ENCODE peak calls at places on chromosomes 11 and 22, in eight cellular contexts. I is IMR-90; Y is neural progenitor cell; T is stimulated activated CD4-positive, alpha-beta T cell treated with anti-CD3 and anti-CD28 coated beads, Interleukin-1b, Interleukin-23, amount 100 ng/mL, for 1 hour; C is fibroblast of mammary gland; W is fibroblast of the aortic adventitia; M is anterior cingulate cortex; L is HEK293T. Q is an unnamed sample.
A peak's percentile ranks its signal among the peaks of the same experiment; 100 is the strongest.

GRCh38 chr22:20965888-20966855 is 883 bp upstream of the AIFM3 start:
- DNase-seq in W (no peak), C (no peak), Y (no peak), M (no peak), L (no peak), I (no peak), T (no peak), Q (no peak)

GRCh38 chr22:22086501-22087158 is 104.0 kb upstream of the TOP3B start:
- DNase-seq in T (no peak), M (no peak), W (peak; percentile 16), Y (no peak), L (no peak), C (peak; percentile 24), I (peak; percentile 54), Q (no peak)

GRCh38 chr11:103662880-103663279 is 373.6 kb upstream of the DDI1 start:
- DNase-seq in M (no peak), I (peak; percentile 20), W (no peak), Y (no peak), C (no peak), T (no peak), L (no peak), Q (no peak)

GRCh38 chr22:30416843-30417242 is 8.7 kb upstream of the MTFP1 start:
- DNase-seq in Y (no peak), C (no peak), W (no peak), I (no peak), L (no peak), T (no peak), M (no peak), Q (no peak)

GRCh38 chr22:19520566-19521305 is 3.5 kb downstream of the CLDN5 start:
- DNase-seq in T (no peak), Y (no peak), M (no peak), L (no peak), W (no peak), C (no peak), I (no peak), Q (no peak)

GRCh38 chr11:113532697-113533424 is 57.7 kb upstream of the DRD2 start:
- DNase-seq in L (peak; percentile 73), C (peak; percentile 71), T (peak; percentile 6), I (peak; percentile 71), Y (peak; percentile 88), M (peak; percentile 24), W (peak; percentile 83), Q (peak; percentile 53)

GRCh38 chr11:127000291-127000968 is at the start of gene KIRREL3:
- DNase-seq in I (peak; percentile 40), M (peak; percentile 36), Y (peak; percentile 72), W (no peak), L (no peak), C (no peak), T (no peak), Q (no peak)

GRCh38 chr11:70065318-70066135 is 12.6 kb upstream of the ANO1 start:
- DNase-seq in I (no peak), L (no peak), C (no peak), Y (no peak), M (no peak), T (no peak), W (no peak), Q (no peak)

GRCh38 chr11:10599388-10600175 is 31.1 kb upstream of the LYVE1 start:
- DNase-seq in M (no peak), Y (no peak), W (no peak), C (no peak), T (no peak), I (peak; percentile 78), L (no peak), Q (no peak)

GRCh38 chr11:6637871-6638270 is 17.7 kb downstream of the DCHS1 start:
- DNase-seq in M (no peak), I (peak; percentile 85), Y (no peak), L (no peak), W (peak; percentile 91), T (no peak), C (peak; percentile 88), Q (peak; percentile 55)

GRCh38 chr11:13045734-13046133 is 36.6 kb downstream of the RASSF10 start:
- DNase-seq in L (no peak), I (no peak), C (no peak), T (no peak), W (no peak), M (no peak), Y (no peak), Q (no peak)

GRCh38 chr11:119683783-119684182 is 45.2 kb downstream of the NECTIN1 start:
- DNase-seq in T (no peak), W (no peak), L (no peak), Y (peak; percentile 33), I (no peak), C (no peak), M (no peak), Q (no peak)

GRCh38 chr11:102527701-102528100 is 2.8 kb downstream of the MMP7 start:
- DNase-seq in W (peak; percentile 72), Y (no peak), T (no peak), L (no peak), M (no peak), C (no peak), I (no peak), Q (peak; percentile 8)

GRCh38 chr11:72235351-72236057 is 8.5 kb downstream of the PHOX2A start:
- DNase-seq in L (no peak), Y (no peak), M (no peak), W (no peak), C (no peak), T (no peak), I (no peak), Q (no peak)

GRCh38 chr11:47980093-47980906 is at the start of gene PTPRJ:
- DNase-seq in T (peak; percentile 19), L (peak; percentile 74), I (peak; percentile 48), M (peak; percentile 54), Y (peak; percentile 91), C (no peak), W (peak; percentile 37), Q (no peak)

GRCh38 chr11:34302046-34302921 is 55.5 kb downstream of the ABTB2 start:
- DNase-seq in I (peak; percentile 98), C (peak; percentile 96), Y (no peak), M (no peak), W (peak; percentile 94), L (no peak), T (no peak), Q (peak; percentile 96)

GRCh38 chr11:28043930-28044709 is 63.8 kb downstream of the KIF18A start:
- DNase-seq in I (peak; percentile 8), C (no peak), L (no peak), Y (no peak), W (no peak), T (no peak), M (no peak), Q (no peak)

GRCh38 chr11:59178401-59178800 is 6.5 kb downstream of the DTX4 start:
- DNase-seq in I (no peak), M (no peak), L (no peak), T (no peak), Y (no peak), W (no peak), C (no peak), Q (no peak)

GRCh38 chr11:75949023-75949672 is 134.1 kb downstream of the UVRAG start:
- DNase-seq in I (peak; percentile 17), L (no peak), Y (no peak), M (no peak), W (no peak), T (no peak), C (peak; percentile 67), Q (no peak)

GRCh38 chr22:20498913-20499312 is 3.3 kb upstream of the KLHL22 start:
- DNase-seq in Y (no peak), I (no peak), L (no peak), M (no peak), C (no peak), T (no peak), W (no peak), Q (no peak)

GRCh38 chr11:95143106-95143681 is 53.5 kb downstream of the ENDOD1 start:
- DNase-seq in M (no peak), W (peak; percentile 74), L (no peak), I (peak; percentile 70), C (peak; percentile 64), Y (no peak), T (no peak), Q (no peak)

GRCh38 chr11:19259487-19260345 is 19.0 kb upstream of the E2F8 start:
- DNase-seq in L (peak; percentile 66), W (peak; percentile 69), C (peak; percentile 63), Y (peak; percentile 68), M (peak; percentile 7), T (peak; percentile 11), I (peak; percentile 54), Q (peak; percentile 60)

GRCh38 chr11:125694951-125695350 is 14.3 kb upstream of the ACRV1 start:
- DNase-seq in Y (no peak), L (no peak), W (no peak), C (no peak), I (no peak), T (no peak), M (no peak), Q (no peak)

GRCh38 chr11:78262710-78263109 is 74.0 kb downstream of the USP35 start:
- DNase-seq in L (no peak), I (peak; percentile 29), Y (no peak), C (peak; percentile 8), W (no peak), T (no peak), M (no peak), Q (no peak)

GRCh38 chr22:23183107-23183698 is 2.9 kb downstream of the BCR start:
- DNase-seq in I (peak; percentile 66), M (peak; percentile 50), Y (peak; percentile 96), W (peak; percentile 53), T (no peak), L (peak; percentile 68), C (peak; percentile 45), Q (peak; percentile 42)

GRCh38 chr11:88104408-88104807 is 70.8 kb downstream of the RAB38 start:
- DNase-seq in I (no peak), C (no peak), Y (no peak), W (no peak), L (no peak), T (no peak), M (no peak), Q (no peak)

GRCh38 chr11:5690736-5691135 is 1.1 kb downstream of the TRIM22 start:
- DNase-seq in L (no peak), I (peak; percentile 13), M (no peak), Y (no peak), W (peak; percentile 72), T (no peak), C (peak; percentile 59), Q (peak; percentile 16)

GRCh38 chr22:30694171-30694637 is 470 bp upstream of the OSBP2 start:
- DNase-seq in C (peak; percentile 28), M (peak; percentile 48), I (peak; percentile 35), W (peak; percentile 16), T (no peak), L (peak; percentile 66), Y (peak; percentile 70), Q (peak; percentile 13)

GRCh38 chr11:119666463-119667131 is 62.4 kb downstream of the NECTIN1 start:
- DNase-seq in W (peak; percentile 73), M (no peak), C (peak; percentile 75), T (peak; percentile 11), I (peak; percentile 47), L (peak; percentile 81), Y (peak; percentile 88), Q (peak; percentile 56)

GRCh38 chr22:24810043-24810749 is 4.2 kb downstream of the SGSM1 start:
- DNase-seq in Y (peak; percentile 81), M (peak; percentile 54), W (no peak), T (no peak), I (no peak), L (no peak), C (no peak), Q (peak; percentile 5)

GRCh38 chr22:39230261-39231196 is 14.3 kb downstream of the PDGFB start:
- DNase-seq in C (no peak), I (no peak), M (no peak), T (no peak), L (no peak), Y (peak; percentile 39), W (no peak), Q (no peak)

GRCh38 chr22:45966320-45966891 is 10.6 kb downstream of the WNT7B start:
- DNase-seq in T (no peak), M (no peak), L (no peak), C (no peak), I (no peak), W (no peak), Y (no peak), Q (peak; percentile 39)

GRCh38 chr11:45725121-45725520 is 59.7 kb upstream of the CHST1 start:
- DNase-seq in M (no peak), L (no peak), I (no peak), T (no peak), C (no peak), W (no peak), Y (no peak), Q (no peak)

GRCh38 chr11:12232819-12233601 is 122.6 kb downstream of the MICAL2 start:
- DNase-seq in M (no peak), Y (no peak), C (peak; percentile 92), L (no peak), I (peak; percentile 95), T (no peak), W (peak; percentile 94), Q (peak; percentile 94)